ENCODE peak calls at places on chromosomes 3 and 15, in four cellular contexts. N is psoas muscle, J is cardiac fibroblast, D is brain microvascular endothelial cell. Z is an unnamed sample.

GRCh38 chr15:91849180-91849579 is 4.3 kb upstream of the SLCO3A1 start:
- DNase-seq in N (no peak), J (no peak), D (no peak), Z (no peak)

GRCh38 chr3:115830764-115831395 is 207.6 kb downstream of the GAP43 start:
- DNase-seq in N (no peak), J (no peak), D (no peak), Z (no peak)

GRCh38 chr3:183539821-183540220 is 15.7 kb downstream of the KLHL6 start:
- DNase-seq in N (no peak), J (no peak), D (no peak), Z (no peak)

GRCh38 chr3:13932578-13933295 is 52.9 kb upstream of the WNT7A start:
- DNase-seq in N (no peak), J (no peak), D (no peak), Z (no peak)

GRCh38 chr3:113557374-113557773 is 25.0 kb downstream of the SIDT1 start:
- DNase-seq in N (no peak), J (peak; percentile 34), D (peak; percentile 58), Z (no peak)

GRCh38 chr3:4421121-4421520 is 45.9 kb downstream of the SUMF1 start:
- DNase-seq in N (no peak), J (peak; percentile 43), D (peak; percentile 80), Z (no peak)

GRCh38 chr15:91694131-91694828 is 159.2 kb upstream of the SLCO3A1 start:
- DNase-seq in N (peak; percentile 79), J (peak; percentile 77), D (no peak), Z (no peak)

GRCh38 chr15:100810831-100811230 is 68.8 kb upstream of the ALDH1A3 start:
- DNase-seq in N (no peak), J (no peak), D (no peak), Z (no peak)

GRCh38 chr3:139182598-139182997 is 137.9 kb upstream of the PRR23C start:
- DNase-seq in N (no peak), J (no peak), D (no peak), Z (no peak)

GRCh38 chr3:105503191-105503593 is 136.5 kb downstream of the ALCAM start:
- DNase-seq in N (no peak), J (no peak), D (no peak), Z (no peak)

GRCh38 chr3:138943724-138944131 is 3.2 kb downstream of the FOXL2 start:
- DNase-seq in N (no peak), J (no peak), D (no peak), Z (no peak)

GRCh38 chr15:60255390-60255789 is 142.4 kb downstream of the ANXA2 start:
- DNase-seq in N (no peak), J (no peak), D (peak; percentile 40), Z (peak; percentile 29)

GRCh38 chr3:14137004-14137403 is 12.2 kb downstream of the TMEM43 start:
- DNase-seq in N (peak; percentile 94), J (no peak), D (no peak), Z (no peak)

GRCh38 chr15:94582368-94582767 is 351.0 kb downstream of the MCTP2 start:
- DNase-seq in N (no peak), J (peak; percentile 21), D (no peak), Z (no peak)

GRCh38 chr15:59251001-59251845 is 44.6 kb downstream of the LDHAL6B start:
- DNase-seq in N (no peak), J (no peak), D (no peak), Z (peak; percentile 68)

GRCh38 chr3:124639406-124640237 is 90.6 kb upstream of the UMPS start:
- DNase-seq in N (no peak), J (no peak), D (no peak), Z (no peak)
- H3K4me3 ChIP-seq in N (no peak overlapping the region), J (no peak overlapping the region), D (no peak overlapping the region), Z (no peak overlapping the region)

DNA sequence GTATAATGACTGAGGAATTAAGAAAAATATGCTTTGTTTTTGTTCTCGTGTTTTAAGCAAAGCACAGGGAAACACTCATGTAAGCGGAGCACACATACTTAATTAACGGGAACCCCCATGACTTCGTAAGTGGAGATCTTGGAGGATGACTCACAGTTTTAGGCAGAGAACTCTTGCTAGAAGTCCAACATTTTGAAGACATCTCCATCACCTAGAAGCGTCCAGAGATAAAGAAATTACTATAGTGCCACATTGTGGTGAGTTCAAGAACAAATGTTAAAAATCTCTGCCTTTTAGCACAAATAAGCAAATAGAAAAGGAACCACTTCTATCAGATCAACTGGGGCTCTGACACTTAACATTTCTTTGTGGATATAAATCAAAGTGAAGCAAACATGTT is 194.1 kb upstream of the ARHGEF26 start:
- DNase-seq in N (no peak), J (peak; percentile 85), D (peak; percentile 3), Z (no peak)
- TF ChIP-seq CTCF in N (no peak), J (no peak), D (no peak), Z (no peak)

GRCh38 chr15:76335851-76336253 is 721 bp upstream of the ISL2 start:
- DNase-seq in N (no peak), J (no peak), D (no peak), Z (no peak)

GRCh38 chr15:76336254-76337046 is at the start of gene ISL2:
- DNase-seq in N (no peak), J (peak; percentile 56), D (peak; percentile 59), Z (peak; percentile 81)

GRCh38 chr15:76337739-76338554 is 1.4 kb downstream of the ISL2 start:
- DNase-seq in N (no peak), J (no peak), D (no peak), Z (no peak)

GRCh38 chr15:76338555-76339301 is 2.2 kb downstream of the ISL2 start:
- DNase-seq in N (no peak), J (no peak), D (no peak), Z (no peak)

DNA sequence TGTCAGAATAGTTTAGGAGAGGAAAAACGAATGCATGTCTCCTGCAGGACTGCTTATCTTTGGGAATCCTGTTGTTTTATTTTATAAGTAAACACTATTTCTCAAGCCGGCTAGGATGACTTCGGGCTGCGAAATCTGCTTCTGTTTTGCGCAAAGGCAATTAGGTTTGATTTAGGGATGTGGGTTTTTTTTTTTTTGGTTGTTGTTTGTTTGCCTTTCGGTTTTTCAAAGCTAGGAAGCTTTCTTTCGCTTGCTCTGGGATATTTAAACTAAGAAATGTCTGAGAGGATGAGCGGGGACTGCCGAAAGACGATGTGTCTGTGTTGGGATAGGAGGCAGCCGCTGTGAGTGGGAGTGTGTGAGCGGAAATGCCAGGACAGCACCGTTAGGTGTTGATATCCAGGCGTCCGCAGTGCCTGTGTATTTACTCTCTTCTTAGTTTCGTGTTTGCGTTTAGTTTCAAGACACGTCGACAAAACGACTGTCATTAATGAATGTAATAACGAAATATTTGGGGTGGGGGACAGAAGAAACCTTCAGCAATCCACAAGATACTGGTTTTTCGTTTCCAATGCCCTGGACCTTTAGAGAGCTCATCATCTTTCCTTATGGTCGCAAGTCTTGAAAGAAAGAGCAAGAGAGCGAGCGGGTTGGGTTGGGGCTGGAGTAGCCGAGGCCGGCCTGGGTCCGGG is 620 bp downstream of the ISL2 start:
- DNase-seq in N (no peak), J (no peak), D (no peak), Z (no peak)
- H3K4me3 ChIP-seq in N (peak overlapping the region; percentile 39), J (peak overlapping the region; percentile 43), D (no peak overlapping the region), Z (peak overlapping the region; percentile 72)

GRCh38 chr3:73863546-73864079 is 238.9 kb upstream of the PDZRN3 start:
- DNase-seq in N (no peak), J (no peak), D (no peak), Z (no peak)
- TF ChIP-seq CTCF in N (no peak), J (no peak), D (no peak), Z (no peak)

DNA sequence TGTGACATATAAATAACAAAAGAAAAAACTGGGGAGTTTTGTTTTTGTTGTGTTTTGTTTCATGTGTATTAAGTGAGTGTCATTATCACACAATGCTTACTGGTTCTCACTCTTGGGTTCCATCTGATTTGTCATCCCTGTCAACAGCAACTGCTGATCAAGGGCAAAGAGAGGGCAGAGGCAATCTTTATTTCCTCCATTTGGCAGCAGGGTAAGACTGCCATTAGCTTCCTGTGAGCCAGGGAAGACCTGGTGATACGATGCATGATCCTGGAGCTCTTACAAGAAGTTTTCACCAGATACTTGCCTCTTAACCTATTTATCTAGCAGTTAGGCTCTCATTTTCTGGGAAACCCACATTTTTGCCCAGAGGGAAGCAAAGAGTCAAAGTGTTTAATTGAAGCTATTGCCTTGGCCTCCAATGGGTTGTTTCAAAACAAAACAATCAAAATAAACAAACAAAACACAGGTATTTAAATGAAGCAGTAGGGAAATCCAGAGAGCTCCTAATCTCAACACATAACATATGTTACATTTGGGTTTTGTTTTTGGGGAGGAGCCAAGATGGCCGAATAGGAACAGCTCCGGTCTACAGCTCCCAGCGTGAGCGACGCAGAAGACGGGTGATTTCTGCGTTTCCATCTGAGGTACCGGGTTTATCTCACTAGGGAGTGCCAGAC is 529.8 kb downstream of the MAGI1 start:
- DNase-seq in N (no peak), J (no peak), D (no peak), Z (no peak)
- H3K4me3 ChIP-seq in N (no peak overlapping the region), J (peak overlapping the region; percentile 35), D (peak overlapping the region; percentile 9), Z (no peak overlapping the region)

GRCh38 chr3:89372456-89372855 is 265.0 kb downstream of the EPHA3 start:
- DNase-seq in N (no peak), J (peak; percentile 10), D (no peak), Z (no peak)

GRCh38 chr3:89373459-89373858 is 266.0 kb downstream of the EPHA3 start:
- DNase-seq in N (no peak), J (no peak), D (no peak), Z (no peak)

GRCh38 chr3:89364309-89364708 is 256.9 kb downstream of the EPHA3 start:
- DNase-seq in N (no peak), J (no peak), D (no peak), Z (no peak)

GRCh38 chr3:89367166-89367565 is 259.7 kb downstream of the EPHA3 start:
- DNase-seq in N (no peak), J (no peak), D (no peak), Z (no peak)

DNA sequence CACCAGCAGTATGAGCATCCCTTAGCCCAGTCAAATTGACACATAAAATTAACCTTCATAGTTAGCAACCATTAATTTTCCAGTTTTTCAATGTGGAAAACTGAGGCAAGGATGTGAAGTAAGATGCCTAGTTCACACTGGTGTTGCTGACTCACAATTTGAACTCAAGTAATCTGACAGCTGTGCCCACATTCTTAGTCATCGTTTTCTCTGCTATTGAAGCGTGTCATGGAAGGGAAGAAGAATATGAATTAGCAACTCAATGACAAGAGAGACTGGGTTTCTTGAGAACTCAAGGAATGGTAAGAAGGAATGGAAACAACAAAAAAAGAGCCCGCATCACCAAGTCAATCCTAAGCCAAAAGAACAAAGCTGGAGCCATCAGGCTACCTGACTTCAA is 261.4 kb downstream of the EPHA3 start:
- DNase-seq in N (no peak), J (no peak), D (no peak), Z (no peak)
- TF ChIP-seq CTCF in N (no peak), J (no peak), D (no peak), Z (no peak)

GRCh38 chr3:195582947-195583346 is 793 bp downstream of the APOD start:
- DNase-seq in N (no peak), J (no peak), D (no peak), Z (no peak)
- H3K4me3 ChIP-seq in N (peak overlapping the region; percentile 56), J (no peak overlapping the region), D (no peak overlapping the region), Z (no peak overlapping the region)